ENCODE peak calls at places on chromosomes 1 and 21, in ten cellular contexts. G, N, P, Q, K, V, E, I, W and C are unnamed samples.
A peak's percentile ranks its signal among the peaks of the same experiment; 100 is the strongest.

GRCh38 chr21:33238565-33239255 is 9.0 kb downstream of the IFNAR2 start:
- DNase-seq in G (no peak), N (no peak), P (no peak), Q (no peak), K (no peak), V (no peak), E (no peak), I (no peak), W (no peak), C (no peak)

GRCh38 chr1:200535605-200536004 is 84.9 kb downstream of the KIF14 start:
- DNase-seq in G (peak; percentile 31), N (no peak), P (no peak), Q (no peak), K (peak; percentile 66), V (no peak), E (no peak), I (no peak), W (no peak), C (no peak)

GRCh38 chr1:115833806-115834205 is 7.1 kb downstream of the NHLH2 start:
- DNase-seq in G (peak; percentile 48), N (no peak), P (no peak), Q (no peak), K (no peak), V (no peak), E (no peak), I (no peak), W (no peak), C (no peak)

GRCh38 chr21:45145146-45145545 is 70.8 kb downstream of the ADARB1 start:
- DNase-seq in G (no peak), N (no peak), P (no peak), Q (no peak), K (no peak), V (no peak), E (no peak), I (no peak), W (no peak), C (no peak)

GRCh38 chr1:10459185-10459584 is 9.4 kb downstream of the CORT start:
- DNase-seq in G (no peak), N (no peak), P (no peak), Q (no peak), K (peak; percentile 7), V (no peak), E (no peak), I (peak; percentile 80), W (no peak), C (peak; percentile 77)

GRCh38 chr1:19552291-19553010 is 67.1 kb upstream of the CAPZB start:
- DNase-seq in G (no peak), N (no peak), P (no peak), Q (no peak), K (no peak), V (no peak), E (no peak), I (no peak), W (no peak), C (no peak)

GRCh38 chr1:43034778-43035177 is 76.1 kb upstream of the SLC2A1 start:
- DNase-seq in G (no peak), N (no peak), P (no peak), Q (no peak), K (no peak), V (no peak), E (no peak), I (no peak), W (no peak), C (no peak)

GRCh38 chr1:208924011-208924410 is 659.5 kb upstream of the CAMK1G start:
- DNase-seq in G (no peak), N (no peak), P (no peak), Q (no peak), K (no peak), V (no peak), E (no peak), I (no peak), W (no peak), C (no peak)

GRCh38 chr1:97783762-97784161 is 137.1 kb downstream of the DPYD start:
- DNase-seq in G (no peak), N (no peak), P (no peak), Q (no peak), K (no peak), V (no peak), E (no peak), I (no peak), W (no peak), C (no peak)

GRCh38 chr1:112251766-112252506 is 144.1 kb upstream of the CTTNBP2NL start:
- DNase-seq in G (no peak), N (no peak), P (no peak), Q (no peak), K (no peak), V (no peak), E (no peak), I (peak; percentile 32), W (peak; percentile 25), C (peak; percentile 18)

GRCh38 chr1:77438239-77438913 is 156.6 kb downstream of the AK5 start:
- DNase-seq in G (no peak), N (no peak), P (no peak), Q (no peak), K (peak; percentile 7), V (no peak), E (no peak), I (peak; percentile 79), W (no peak), C (no peak)

GRCh38 chr1:158026641-158027040 is 33.2 kb downstream of the KIRREL1 start:
- DNase-seq in G (no peak), N (no peak), P (no peak), Q (no peak), K (no peak), V (no peak), E (no peak), I (peak; percentile 26), W (no peak), C (no peak)
- H3K27ac ChIP-seq in G (no peak overlapping the region), N (peak overlapping the region; percentile 77), P (no peak overlapping the region), Q (no peak overlapping the region), K (no peak overlapping the region), V (no peak overlapping the region), E (peak overlapping the region; percentile 52), I (no peak overlapping the region), W (peak overlapping the region; percentile 90), C (no peak overlapping the region)

DNA sequence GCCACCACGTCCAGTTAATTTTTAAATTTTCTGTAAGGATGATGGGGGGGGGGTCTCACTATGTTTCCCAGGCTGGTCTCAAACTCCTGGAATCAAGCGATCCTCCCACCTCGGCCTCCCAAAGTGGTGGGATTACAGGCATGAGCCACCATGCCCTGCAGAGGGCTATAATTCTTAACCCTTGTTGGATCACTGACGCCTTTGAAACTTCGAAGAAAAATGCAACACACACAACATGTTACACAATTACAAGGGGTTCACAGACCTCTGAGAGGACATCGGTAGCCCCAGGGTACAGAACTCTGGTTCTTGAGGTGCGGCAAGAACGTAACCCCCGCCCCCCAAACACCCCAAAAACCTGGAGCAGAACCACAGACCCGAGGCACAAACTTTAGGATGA is 8.4 kb upstream of the LUZP1 start:
- DNase-seq in G (no peak), N (no peak), P (no peak), Q (no peak), K (no peak), V (no peak), E (no peak), I (no peak), W (no peak), C (no peak)
- H3K27ac ChIP-seq in G (no peak overlapping the region), N (peak overlapping the region; percentile 97), P (peak overlapping the region; percentile 69), Q (peak overlapping the region; percentile 79), K (peak overlapping the region; percentile 73), V (peak overlapping the region; percentile 51), E (peak overlapping the region; percentile 86), I (peak overlapping the region; percentile 48), W (peak overlapping the region; percentile 89), C (peak overlapping the region; percentile 69)

GRCh38 chr1:193019442-193020026 is 39.6 kb downstream of the UCHL5 start:
- DNase-seq in G (peak; percentile 61), N (no peak), P (no peak), Q (no peak), K (no peak), V (no peak), E (no peak), I (peak; percentile 64), W (no peak), C (peak; percentile 69)
- H3K27ac ChIP-seq in G (no peak overlapping the region), N (no peak overlapping the region), P (no peak overlapping the region), Q (no peak overlapping the region), K (no peak overlapping the region), V (no peak overlapping the region), E (no peak overlapping the region), I (no peak overlapping the region), W (no peak overlapping the region), C (no peak overlapping the region)

GRCh38 chr1:162069334-162070093 is at the start of gene NOS1AP:
- DNase-seq in G (peak; percentile 93), N (peak; percentile 80), P (peak; percentile 85), Q (peak; percentile 64), K (peak; percentile 91), V (peak; percentile 94), E (peak; percentile 79), I (no peak), W (peak; percentile 57), C (peak; percentile 93)
- H3K27ac ChIP-seq in G (no peak within 1 kb of the TSS), N (peak within 1 kb of the TSS; percentile 86), P (peak within 1 kb of the TSS; percentile 48), Q (no peak within 1 kb of the TSS), K (peak within 1 kb of the TSS; percentile 83), V (peak within 1 kb of the TSS; percentile 65), E (peak within 1 kb of the TSS; percentile 86), I (no peak within 1 kb of the TSS), W (no peak within 1 kb of the TSS), C (peak within 1 kb of the TSS; percentile 83)

GRCh38 chr1:239025997-239026694 is 360.2 kb upstream of the CHRM3 start:
- DNase-seq in G (no peak), N (no peak), P (no peak), Q (no peak), K (no peak), V (no peak), E (no peak), I (no peak), W (no peak), C (no peak)
- H3K27ac ChIP-seq in G (no peak overlapping the region), N (no peak overlapping the region), P (no peak overlapping the region), Q (no peak overlapping the region), K (no peak overlapping the region), V (no peak overlapping the region), E (no peak overlapping the region), I (no peak overlapping the region), W (no peak overlapping the region), C (no peak overlapping the region)